ENCODE peak calls at places on chromosomes 2 and 18, in seven cellular contexts. W is K562, U is H1, A is SK-N-SH, I is GM12892, M is GM12878, H is HepG2. P is an unnamed sample.

GRCh38 chr18:3452750-3453539 is 3.0 kb downstream of the TGIF1 start:
- DNase-seq in I (no peak), A (no peak), U (no peak), W (no peak), M (no peak), H (no peak), P (no peak)

GRCh38 chr18:58209326-58209725 is 165.3 kb downstream of the NEDD4L start:
- DNase-seq in U (no peak), M (no peak), I (no peak), H (no peak), A (no peak), W (no peak), P (no peak)

GRCh38 chr2:205145888-205146287 is 536.4 kb upstream of the NRP2 start:
- DNase-seq in I (no peak), U (no peak), H (no peak), W (no peak), A (no peak), M (no peak), P (no peak)

GRCh38 chr2:72900191-72900825 is 13.1 kb downstream of the SPR start:
- DNase-seq in U (no peak), H (no peak), I (no peak), W (no peak), M (no peak), A (no peak), P (no peak)

GRCh38 chr2:187748958-187749357 is 194.7 kb upstream of the TFPI start:
- DNase-seq in A (no peak), W (no peak), H (no peak), U (no peak), M (no peak), I (no peak), P (no peak)

GRCh38 chr18:68397241-68398035 is 317.5 kb downstream of the TMX3 start:
- DNase-seq in W (no peak), A (no peak), H (no peak), M (no peak), U (no peak), I (no peak), P (no peak)

GRCh38 chr2:240825476-240825875 is 5.5 kb upstream of the KIF1A start:
- DNase-seq in H (no peak), W (no peak), A (no peak), U (no peak), M (no peak), I (no peak), P (no peak)

GRCh38 chr2:46858697-46859080 is 56.9 kb downstream of the MCFD2 start:
- DNase-seq in W (no peak), A (no peak), U (no peak), M (no peak), H (no peak), I (no peak), P (no peak)

GRCh38 chr2:65639156-65639876 is 206.9 kb upstream of the SPRED2 start:
- DNase-seq in A (no peak), W (no peak), M (no peak), H (no peak), U (no peak), I (no peak), P (no peak)

GRCh38 chr2:8475349-8476045 is 206.4 kb upstream of the ID2 start:
- DNase-seq in H (no peak), A (no peak), U (no peak), I (no peak), W (no peak), M (peak; percentile 77), P (no peak)

GRCh38 chr2:47208852-47209606 is 53.9 kb upstream of the STPG4 start:
- DNase-seq in I (no peak), M (no peak), W (no peak), H (peak; percentile 56), U (no peak), A (no peak), P (no peak)

GRCh38 chr2:62297642-62298010 is 101.7 kb downstream of the B3GNT2 start:
- DNase-seq in H (peak; percentile 27), U (no peak), M (no peak), I (no peak), A (no peak), W (peak; percentile 74), P (no peak)

GRCh38 chr2:122193622-122194021 is 438.2 kb downstream of the TSN start:
- DNase-seq in H (no peak), I (no peak), A (no peak), M (no peak), U (no peak), W (peak; percentile 41), P (no peak)

GRCh38 chr2:170739048-170739447 is 23.9 kb downstream of the SP5 start:
- DNase-seq in U (no peak), H (peak; percentile 54), I (no peak), A (no peak), M (no peak), W (no peak), P (no peak)
- TF ChIP-seq TAF1 in U (no peak), H (no peak), I (no peak), A (no peak), M (no peak), W (no peak), P (no peak)

GRCh38 chr2:74843371-74844298 is 9.7 kb downstream of the HK2 start:
- DNase-seq in M (peak; percentile 56), W (no peak), H (peak; percentile 76), A (no peak), I (no peak), U (no peak), P (no peak)
- TF ChIP-seq POLR2AphosphoS5 in M (no peak), W (no peak), H (peak; percentile 17), A (peak; percentile 43), I (no peak), U (no peak), P (no peak)

GRCh38 chr2:98311771-98312545 is 34.3 kb upstream of the CNGA3 start:
- DNase-seq in A (no peak), H (no peak), W (peak; percentile 47), I (no peak), M (no peak), U (no peak), P (no peak)
- TF ChIP-seq TAF1 in A (no peak), H (no peak), W (no peak), I (no peak), M (no peak), U (no peak), P (no peak)

GRCh38 chr18:23689031-23689615 is at the start of gene LAMA3:
- DNase-seq in M (no peak), I (no peak), U (no peak), A (peak; percentile 81), H (no peak), W (no peak), P (no peak)
- TF ChIP-seq POLR2AphosphoS5 in M (no peak), I (no peak), U (no peak), A (no peak), H (no peak), W (no peak), P (no peak)

GRCh38 chr2:133600231-133600630 is 32.0 kb upstream of the NCKAP5 start:
- DNase-seq in H (no peak), A (no peak), U (no peak), M (no peak), W (no peak), I (no peak), P (no peak)

GRCh38 chr2:133602538-133602937 is 34.3 kb upstream of the NCKAP5 start:
- DNase-seq in U (no peak), M (no peak), H (no peak), W (no peak), A (no peak), I (no peak), P (no peak)

GRCh38 chr2:133599813-133600212 is 31.6 kb upstream of the NCKAP5 start:
- DNase-seq in M (no peak), U (no peak), H (no peak), W (no peak), A (no peak), I (no peak), P (no peak)

GRCh38 chr2:133605031-133605773 is 36.9 kb upstream of the NCKAP5 start:
- DNase-seq in I (no peak), W (no peak), H (no peak), M (no peak), A (no peak), U (no peak), P (no peak)

GRCh38 chr2:133603109-133603508 is 34.8 kb upstream of the NCKAP5 start:
- DNase-seq in M (no peak), A (no peak), U (no peak), I (no peak), H (no peak), W (no peak), P (no peak)
- TF ChIP-seq TAF1 in M (no peak), A (no peak), U (no peak), I (no peak), H (no peak), W (no peak), P (no peak)

DNA sequence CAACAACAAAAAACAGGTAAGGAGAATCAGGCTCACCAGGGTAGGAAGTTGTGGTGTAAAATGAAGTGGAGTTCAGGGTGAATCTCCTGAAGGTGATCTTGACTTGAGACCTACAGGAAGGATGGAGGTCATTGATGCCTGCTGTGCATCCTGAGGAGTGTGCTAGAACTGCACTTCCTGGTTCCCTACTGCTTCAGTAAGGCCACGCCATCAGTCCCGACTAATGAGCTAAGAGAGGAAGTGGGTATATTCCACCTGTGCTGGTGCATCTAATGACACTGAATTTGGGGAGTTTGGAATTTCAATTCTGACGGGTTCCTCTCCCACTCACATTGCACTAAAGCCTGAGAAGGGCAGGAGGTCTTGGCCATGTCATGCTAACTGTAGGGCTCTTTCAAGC is 349.3 kb upstream of the SLC14A2 start:
- DNase-seq in I (no peak), U (no peak), M (no peak), A (no peak), W (no peak), H (no peak), P (no peak)
- TF ChIP-seq POLR2AphosphoS5 in I (no peak), U (no peak), M (no peak), A (no peak), W (no peak), H (no peak), P (no peak)

DNA sequence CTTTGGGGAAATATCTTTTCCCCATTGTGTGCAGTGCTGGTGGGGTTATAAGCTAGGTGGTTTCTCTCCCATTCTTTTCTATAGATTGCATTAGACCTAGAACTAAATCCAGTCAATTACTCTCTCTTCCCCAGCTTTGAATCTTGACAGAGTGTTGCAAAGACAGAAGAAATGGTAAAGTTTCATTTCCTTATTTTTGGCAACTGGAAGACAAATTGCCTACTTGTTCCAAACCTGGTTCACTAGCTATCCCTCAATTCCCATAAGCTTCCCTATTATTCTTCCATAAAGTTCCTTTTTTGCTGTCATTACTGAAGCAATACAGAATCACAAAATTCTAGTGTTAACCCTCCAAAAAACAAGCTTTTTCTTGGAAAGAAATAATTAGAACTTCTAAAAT is 94.0 kb upstream of the ITGA4 start:
- DNase-seq in I (no peak), W (no peak), H (no peak), M (no peak), U (no peak), A (no peak), P (no peak)
- TF ChIP-seq TAF1 in I (no peak), W (no peak), H (no peak), M (no peak), U (no peak), A (no peak), P (no peak)

GRCh38 chr2:60533114-60534033 is 20.1 kb downstream of the BCL11A start:
- DNase-seq in A (peak; percentile 50), U (no peak), W (no peak), H (peak; percentile 36), M (no peak), I (no peak), P (no peak)
- TF ChIP-seq POLR2AphosphoS5 in A (no peak), U (no peak), W (no peak), H (no peak), M (no peak), I (no peak), P (no peak)

GRCh38 chr2:15730545-15731212 is 139.0 kb downstream of the DDX1 start:
- DNase-seq in M (peak; percentile 19), W (peak; percentile 76), I (no peak), H (peak; percentile 80), U (no peak), A (peak; percentile 91), P (no peak)
- TF ChIP-seq TAF1 in M (no peak), W (no peak), I (no peak), H (no peak), U (no peak), A (no peak), P (no peak)

P was measured in GM12891.